ENCODE peak calls at places on chromosomes 4 and X, in ten cellular contexts. H is cardiac muscle cell, S is GM20000, R is AG09309, N is ascending aorta, W is RWPE1, M is bronchial epithelial cell, A is HFF-Myc, P is BJ, B is MCF 10A. X is an unnamed sample.

GRCh38 chr4:75512336-75513211 is 1.6 kb downstream of the RCHY1 start:
- DNase-seq in N (no peak), P (no peak), S (peak), R (no peak), A (no peak), B (peak), H (peak), M (peak), W (peak), X (peak)

GRCh38 chr4:148026022-148026421 is 294.1 kb downstream of the ARHGAP10 start:
- DNase-seq in H (peak), B (no peak), R (peak), W (no peak), N (no peak), M (no peak), A (no peak), S (no peak), P (peak), X (no peak)

GRCh38 chr4:151721466-151721865 is 39.3 kb downstream of the GATB start:
- DNase-seq in P (no peak), R (no peak), B (no peak), M (no peak), S (no peak), W (no peak), H (no peak), N (no peak), A (no peak), X (no peak)

GRCh38 chr4:138311771-138312535 is 69.8 kb upstream of the SLC7A11 start:
- DNase-seq in P (no peak), W (no peak), S (no peak), B (no peak), N (no peak), R (no peak), A (no peak), H (peak), M (no peak), X (no peak)

GRCh38 chr4:99811850-99812249 is 4.8 kb upstream of the DAPP1 start:
- DNase-seq in A (no peak), S (peak), B (peak), M (peak), W (no peak), R (no peak), P (no peak), N (no peak), H (peak), X (peak)

GRCh38 chr4:3715251-3716033 is 50.7 kb upstream of the ADRA2C start:
- DNase-seq in B (no peak), W (no peak), N (no peak), P (no peak), R (no peak), A (no peak), M (no peak), H (no peak), S (no peak), X (no peak)

GRCh38 chr4:144267084-144267483 is 126.6 kb upstream of the GYPA start:
- DNase-seq in P (no peak), N (no peak), M (peak), S (no peak), H (no peak), W (no peak), A (no peak), R (no peak), B (peak), X (no peak)

GRCh38 chr4:108192056-108192455 is 23.3 kb upstream of the LEF1 start:
- DNase-seq in A (no peak), P (no peak), H (no peak), B (no peak), N (no peak), M (no peak), R (no peak), W (no peak), S (no peak), X (no peak)

GRCh38 chr4:111362891-111363290 is 740.0 kb upstream of the PITX2 start:
- DNase-seq in N (no peak), S (no peak), P (peak), M (no peak), A (no peak), H (peak), B (peak), W (no peak), R (peak), X (no peak)

GRCh38 chr4:9921326-9921725 is 100.0 kb downstream of the SLC2A9 start:
- DNase-seq in W (no peak), R (no peak), S (no peak), M (no peak), P (no peak), N (no peak), H (no peak), B (no peak), A (no peak), X (no peak)

GRCh38 chrX:136057567-136057966 is 72.3 kb downstream of the SLC9A6 start:
- DNase-seq in W (no peak), A (no peak), B (no peak), M (no peak), P (no peak), S (no peak), H (no peak), R (no peak), N (no peak), X (no peak)

GRCh38 chrX:22686138-22686541 is 313.6 kb upstream of the DDX53 start:
- DNase-seq in S (no peak), R (no peak), N (no peak), A (peak), W (no peak), H (peak), M (no peak), B (peak), P (no peak), X (no peak)

GRCh38 chr4:38323141-38323634 is 340.8 kb upstream of the KLF3 start:
- DNase-seq in M (no peak), B (peak), W (no peak), R (no peak), S (no peak), P (no peak), H (no peak), N (no peak), A (no peak), X (no peak)

GRCh38 chrX:108737754-108738153 is 1.4 kb upstream of the IRS4 start:
- DNase-seq in P (no peak), S (peak), B (no peak), M (no peak), R (no peak), W (no peak), H (no peak), N (no peak), A (no peak), X (no peak)

GRCh38 chr4:168685136-168685535 is 188.3 kb downstream of the PALLD start:
- DNase-seq in A (no peak), M (no peak), B (no peak), N (no peak), H (no peak), R (no peak), P (no peak), S (peak), W (no peak), X (peak)

GRCh38 chrX:21382715-21383114 is 8.5 kb downstream of the CNKSR2 start:
- DNase-seq in R (no peak), B (no peak), H (no peak), W (no peak), N (no peak), S (no peak), M (peak), P (no peak), A (no peak), X (no peak)
- TF ChIP-seq CTCF in R (peak), B (peak), H (peak), W (no peak), N (no peak), S (no peak), M (peak), P (peak), A (no peak), X (no peak)

GRCh38 chrX:130990723-130991122 is 67.4 kb upstream of the ARHGAP36 start:
- DNase-seq in N (no peak), R (no peak), H (no peak), B (no peak), P (no peak), M (no peak), W (no peak), S (no peak), A (no peak), X (no peak)

GRCh38 chrX:130999360-130999759 is 58.8 kb upstream of the ARHGAP36 start:
- DNase-seq in S (no peak), R (no peak), B (no peak), P (no peak), A (no peak), H (no peak), M (no peak), W (no peak), N (no peak), X (no peak)

GRCh38 chrX:130995351-130995967 is 62.7 kb upstream of the ARHGAP36 start:
- DNase-seq in R (no peak), W (no peak), B (no peak), P (no peak), A (no peak), N (no peak), S (no peak), M (no peak), H (no peak), X (no peak)

GRCh38 chrX:130994671-130995070 is 63.5 kb upstream of the ARHGAP36 start:
- DNase-seq in W (no peak), R (no peak), H (peak), B (peak), S (peak), A (no peak), P (no peak), N (no peak), M (no peak), X (peak)
- TF ChIP-seq CTCF in W (no peak), R (peak), H (peak), B (peak), S (no peak), A (peak), P (peak), N (peak), M (peak), X (peak)

DNA sequence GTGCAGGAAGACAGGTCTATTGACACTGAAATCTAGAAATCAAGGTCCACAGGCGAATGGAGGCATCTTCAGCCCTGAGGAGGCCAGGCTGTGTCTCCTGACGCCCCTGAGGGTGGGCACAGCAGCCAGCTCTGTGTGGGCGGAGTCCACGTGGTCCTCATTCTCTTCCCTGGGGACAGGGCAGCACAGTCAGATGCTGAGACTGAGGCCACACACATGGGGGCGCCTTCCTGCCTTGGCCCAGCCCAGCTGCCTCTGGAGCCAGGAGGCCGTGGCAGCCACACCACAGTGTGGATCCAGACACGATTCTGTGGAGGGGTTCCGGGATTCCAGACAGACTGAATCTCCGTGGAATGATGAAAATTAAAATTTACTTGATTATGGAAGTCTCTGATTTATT is 20.8 kb downstream of the FGFR3 start:
- DNase-seq in M (no peak), B (no peak), S (no peak), P (no peak), R (no peak), H (no peak), A (no peak), N (no peak), W (no peak), X (no peak)
- TF ChIP-seq CTCF in M (peak), B (no peak), S (no peak), P (peak), R (peak), H (peak), A (no peak), N (no peak), W (no peak), X (peak)

GRCh38 chr4:1712216-1713002 is at the start of gene SLBP:
- DNase-seq in W (peak), P (peak), A (peak), R (peak), B (peak), N (peak), M (peak), H (peak), S (peak), X (peak)

GRCh38 chr4:1716065-1716945 is 4.2 kb upstream of the SLBP start:
- DNase-seq in M (no peak), N (no peak), B (no peak), S (no peak), R (no peak), A (no peak), P (no peak), W (no peak), H (no peak), X (no peak)

GRCh38 chr4:1713003-1713397 is 881 bp upstream of the SLBP start:
- DNase-seq in P (no peak), B (no peak), R (no peak), M (peak), A (no peak), H (no peak), N (peak), W (peak), S (no peak), X (no peak)

GRCh38 chr4:1715002-1715761 is 3.1 kb upstream of the SLBP start:
- DNase-seq in R (no peak), N (no peak), M (no peak), W (no peak), B (no peak), P (no peak), S (peak), A (no peak), H (no peak), X (no peak)

DNA sequence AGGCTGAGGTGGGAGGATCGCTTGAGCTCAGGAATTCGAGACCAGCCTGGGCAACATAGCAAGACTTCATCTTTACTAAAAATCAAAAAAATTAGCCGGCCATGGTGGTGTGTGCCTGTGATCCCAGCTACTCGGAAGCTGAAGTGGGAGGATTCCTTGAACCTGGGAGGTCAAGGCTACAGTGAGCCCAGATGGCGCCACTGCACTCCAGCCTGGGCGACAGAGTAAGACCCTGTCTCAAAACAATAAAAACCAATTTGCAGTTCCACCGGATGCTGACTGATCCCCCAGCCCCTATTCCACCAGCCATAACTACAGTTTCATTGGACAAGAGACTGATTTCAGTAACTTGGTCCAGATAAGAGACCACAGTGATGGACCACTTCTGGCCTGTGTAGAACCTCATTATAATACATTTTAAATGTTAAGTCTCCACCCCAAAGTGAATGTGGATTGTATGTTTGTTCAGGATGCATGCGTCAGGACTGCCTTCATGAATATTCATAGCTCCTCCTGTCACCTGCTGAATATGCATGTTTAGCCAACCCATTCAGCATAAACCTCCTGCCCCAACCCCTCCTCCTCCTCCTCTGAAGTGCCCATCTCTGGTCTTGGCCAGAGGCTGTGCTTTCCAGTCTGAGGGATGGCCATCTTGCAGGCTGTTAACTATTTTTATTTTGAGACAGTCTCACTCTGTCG is 2.3 kb upstream of the SLBP start:
- DNase-seq in W (no peak), A (no peak), B (no peak), H (no peak), N (no peak), P (no peak), R (no peak), M (peak), S (no peak), X (no peak)
- TF ChIP-seq CTCF in W (no peak), A (no peak), B (no peak), H (no peak), N (no peak), P (no peak), R (no peak), M (no peak), S (no peak), X (no peak)

GRCh38 chrX:148555101-148555500 is 54.7 kb downstream of the AFF2 start:
- DNase-seq in A (no peak), S (no peak), N (no peak), H (no peak), W (no peak), M (no peak), P (no peak), B (no peak), R (no peak), X (no peak)

GRCh38 chrX:148556498-148556897 is 56.1 kb downstream of the AFF2 start:
- DNase-seq in P (no peak), M (no peak), S (no peak), N (no peak), B (no peak), W (no peak), A (no peak), R (no peak), H (no peak), X (no peak)

DNA sequence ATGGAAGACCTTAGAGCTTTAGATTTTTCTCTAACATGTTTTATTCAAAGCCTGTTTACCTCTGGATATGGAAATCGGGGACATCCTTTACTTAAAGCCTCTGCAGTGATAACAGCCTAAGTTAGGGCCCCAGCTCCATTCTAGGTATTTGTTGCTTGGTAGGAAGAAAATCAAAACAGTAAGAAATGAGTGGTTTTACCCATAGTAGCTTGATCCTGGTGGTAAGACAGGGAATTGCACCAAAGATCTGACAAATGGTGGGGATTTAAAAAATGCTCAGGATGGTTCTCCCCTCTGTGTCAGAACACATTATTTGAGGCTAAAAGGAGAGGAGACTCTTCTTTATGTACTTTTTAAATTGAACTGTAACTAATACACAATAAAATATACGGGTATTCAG is 52.4 kb downstream of the AFF2 start:
- DNase-seq in N (no peak), M (no peak), S (no peak), W (no peak), R (no peak), P (no peak), A (no peak), H (no peak), B (no peak), X (no peak)
- TF ChIP-seq CTCF in N (no peak), M (peak), S (no peak), W (no peak), R (peak), P (peak), A (no peak), H (peak), B (peak), X (no peak)

GRCh38 chr4:140372607-140373327 is 679 bp upstream of the SCOC start:
- DNase-seq in P (no peak), B (peak), A (no peak), M (peak), N (no peak), S (peak), R (no peak), H (peak), W (peak), X (peak)
- TF ChIP-seq CTCF in P (peak), B (peak), A (no peak), M (no peak), N (no peak), S (no peak), R (no peak), H (no peak), W (no peak), X (no peak)

DNA sequence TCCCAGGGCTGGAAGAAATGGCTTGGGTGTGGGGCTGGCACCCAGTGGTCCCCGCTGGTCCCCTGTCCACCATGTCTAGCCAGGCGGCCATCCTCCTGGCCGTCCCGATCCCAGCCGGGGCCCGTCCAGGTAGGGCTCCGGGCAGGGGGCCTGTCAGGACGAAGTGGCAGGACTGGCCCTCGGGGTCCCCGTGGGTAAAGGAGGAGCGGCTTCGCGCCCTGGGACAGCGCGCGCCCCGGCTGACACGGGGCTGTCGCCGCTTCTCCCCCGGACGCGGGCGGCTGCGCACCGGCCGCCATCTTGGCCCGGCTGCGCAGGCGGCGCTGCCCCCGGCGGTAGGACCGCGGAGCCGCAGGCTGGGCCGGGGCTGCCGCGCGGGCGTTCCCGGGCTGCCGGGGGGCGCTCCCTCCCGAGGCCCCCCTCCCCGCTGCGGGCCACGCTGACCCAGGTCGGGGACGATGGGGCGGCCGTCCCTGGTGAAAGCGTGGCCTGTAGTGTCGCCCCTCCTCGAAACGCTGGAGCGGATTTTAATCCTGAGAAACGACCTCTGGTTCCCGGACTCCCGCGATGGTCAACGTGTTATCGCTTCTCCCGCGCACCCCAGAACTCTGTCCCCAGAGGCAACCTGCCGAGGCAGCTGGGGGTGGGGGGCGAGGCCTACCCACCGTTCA is 60.4 kb upstream of the BCOR start:
- DNase-seq in M (no peak), W (no peak), A (no peak), P (no peak), R (no peak), N (no peak), H (no peak), S (peak), B (no peak), X (peak)
- TF ChIP-seq CTCF in M (no peak), W (peak), A (no peak), P (no peak), R (peak), N (no peak), H (peak), S (peak), B (no peak), X (peak)